ENCODE peak calls at places on chromosomes 11 and 22, in nine cellular contexts. One of them, this sample, is unnamed.

GRCh38 chr11:116485425-116485824 is 287.4 kb downstream of the BUD13 start:
- DNase-seq in HTR-8/SVneo: no peak
- DNase-seq in choroid plexus epithelial cell: no peak
- DNase-seq in right cardiac atrium: no peak
- DNase-seq in GM18507: no peak
- DNase-seq in activated naive CD8-positive, alpha-beta T cell treated with anti-CD3 and anti-CD28 coated beads, Interleukin-2, amount 10 ng/mL, durations not matched to agents 7 days and 5 days: no peak
- DNase-seq in upper lobe of right lung: no peak
- DNase-seq in NAMALWA: no peak
- DNase-seq in breast epithelium: no peak
- DNase-seq in this sample: no peak

GRCh38 chr11:61302550-61302949 is 7.4 kb upstream of the VWCE start:
- DNase-seq in HTR-8/SVneo: no peak
- DNase-seq in right cardiac atrium: no peak
- DNase-seq in breast epithelium: no peak
- DNase-seq in upper lobe of right lung: no peak
- DNase-seq in activated naive CD8-positive, alpha-beta T cell treated with anti-CD3 and anti-CD28 coated beads, Interleukin-2, amount 10 ng/mL, durations not matched to agents 7 days and 5 days: no peak
- DNase-seq in GM18507: no peak
- DNase-seq in NAMALWA: no peak
- DNase-seq in choroid plexus epithelial cell: no peak
- DNase-seq in this sample: no peak

GRCh38 chr11:128928400-128928799 is 14.3 kb downstream of the TP53AIP1 start:
- DNase-seq in GM18507: peak
- DNase-seq in HTR-8/SVneo: no peak
- DNase-seq in activated naive CD8-positive, alpha-beta T cell treated with anti-CD3 and anti-CD28 coated beads, Interleukin-2, amount 10 ng/mL, durations not matched to agents 7 days and 5 days: no peak
- DNase-seq in right cardiac atrium: no peak
- DNase-seq in breast epithelium: no peak
- DNase-seq in NAMALWA: peak
- DNase-seq in upper lobe of right lung: peak
- DNase-seq in choroid plexus epithelial cell: no peak
- DNase-seq in this sample: no peak

GRCh38 chr11:128914216-128915147 is 23.3 kb downstream of the KCNJ5 start:
- DNase-seq in right cardiac atrium: no peak
- DNase-seq in NAMALWA: no peak
- DNase-seq in GM18507: no peak
- DNase-seq in choroid plexus epithelial cell: no peak
- DNase-seq in activated naive CD8-positive, alpha-beta T cell treated with anti-CD3 and anti-CD28 coated beads, Interleukin-2, amount 10 ng/mL, durations not matched to agents 7 days and 5 days: no peak
- DNase-seq in upper lobe of right lung: no peak
- DNase-seq in HTR-8/SVneo: no peak
- DNase-seq in breast epithelium: no peak
- DNase-seq in this sample: no peak

GRCh38 chr11:20611892-20612291 is 12.5 kb downstream of the SLC6A5 start:
- DNase-seq in upper lobe of right lung: no peak
- DNase-seq in GM18507: no peak
- DNase-seq in right cardiac atrium: no peak
- DNase-seq in HTR-8/SVneo: no peak
- DNase-seq in breast epithelium: no peak
- DNase-seq in NAMALWA: no peak
- DNase-seq in activated naive CD8-positive, alpha-beta T cell treated with anti-CD3 and anti-CD28 coated beads, Interleukin-2, amount 10 ng/mL, durations not matched to agents 7 days and 5 days: no peak
- DNase-seq in choroid plexus epithelial cell: peak
- DNase-seq in this sample: no peak

GRCh38 chr11:38593649-38594048 is 1995.6 kb upstream of the RAG2 start:
- DNase-seq in choroid plexus epithelial cell: peak
- DNase-seq in NAMALWA: no peak
- DNase-seq in breast epithelium: no peak
- DNase-seq in GM18507: no peak
- DNase-seq in right cardiac atrium: no peak
- DNase-seq in activated naive CD8-positive, alpha-beta T cell treated with anti-CD3 and anti-CD28 coated beads, Interleukin-2, amount 10 ng/mL, durations not matched to agents 7 days and 5 days: no peak
- DNase-seq in HTR-8/SVneo: peak
- DNase-seq in upper lobe of right lung: no peak
- DNase-seq in this sample: peak

GRCh38 chr11:108983621-108984020 is 318.8 kb downstream of the DDX10 start:
- DNase-seq in choroid plexus epithelial cell: no peak
- DNase-seq in NAMALWA: no peak
- DNase-seq in upper lobe of right lung: no peak
- DNase-seq in breast epithelium: no peak
- DNase-seq in GM18507: no peak
- DNase-seq in activated naive CD8-positive, alpha-beta T cell treated with anti-CD3 and anti-CD28 coated beads, Interleukin-2, amount 10 ng/mL, durations not matched to agents 7 days and 5 days: no peak
- DNase-seq in HTR-8/SVneo: no peak
- DNase-seq in right cardiac atrium: no peak
- DNase-seq in this sample: no peak

GRCh38 chr11:44631831-44632230 is 66.4 kb downstream of the CD82 start:
- DNase-seq in activated naive CD8-positive, alpha-beta T cell treated with anti-CD3 and anti-CD28 coated beads, Interleukin-2, amount 10 ng/mL, durations not matched to agents 7 days and 5 days: peak
- DNase-seq in HTR-8/SVneo: no peak
- DNase-seq in right cardiac atrium: no peak
- DNase-seq in breast epithelium: no peak
- DNase-seq in GM18507: no peak
- DNase-seq in choroid plexus epithelial cell: no peak
- DNase-seq in NAMALWA: no peak
- DNase-seq in upper lobe of right lung: peak
- DNase-seq in this sample: no peak

GRCh38 chr11:93963072-93963471 is 58.1 kb upstream of the HEPHL1 start:
- DNase-seq in choroid plexus epithelial cell: no peak
- DNase-seq in GM18507: no peak
- DNase-seq in activated naive CD8-positive, alpha-beta T cell treated with anti-CD3 and anti-CD28 coated beads, Interleukin-2, amount 10 ng/mL, durations not matched to agents 7 days and 5 days: no peak
- DNase-seq in right cardiac atrium: no peak
- DNase-seq in HTR-8/SVneo: no peak
- DNase-seq in breast epithelium: no peak
- DNase-seq in NAMALWA: no peak
- DNase-seq in upper lobe of right lung: no peak
- DNase-seq in this sample: no peak

GRCh38 chr22:45240137-45240809 is 421 bp downstream of the KIAA0930 start:
- DNase-seq in choroid plexus epithelial cell: peak
- DNase-seq in breast epithelium: no peak
- DNase-seq in NAMALWA: peak
- DNase-seq in HTR-8/SVneo: peak
- DNase-seq in activated naive CD8-positive, alpha-beta T cell treated with anti-CD3 and anti-CD28 coated beads, Interleukin-2, amount 10 ng/mL, durations not matched to agents 7 days and 5 days: peak
- DNase-seq in right cardiac atrium: no peak
- DNase-seq in upper lobe of right lung: peak
- DNase-seq in GM18507: no peak
- DNase-seq in this sample: no peak

GRCh38 chr22:42277988-42278776 is 7.7 kb upstream of the TCF20 start:
- DNase-seq in breast epithelium: no peak
- DNase-seq in NAMALWA: no peak
- DNase-seq in choroid plexus epithelial cell: peak
- DNase-seq in upper lobe of right lung: no peak
- DNase-seq in HTR-8/SVneo: no peak
- DNase-seq in activated naive CD8-positive, alpha-beta T cell treated with anti-CD3 and anti-CD28 coated beads, Interleukin-2, amount 10 ng/mL, durations not matched to agents 7 days and 5 days: peak
- DNase-seq in right cardiac atrium: no peak
- DNase-seq in GM18507: no peak
- DNase-seq in this sample: no peak

GRCh38 chr11:92227233-92227593 is 2.6 kb downstream of the FAT3 start:
- DNase-seq in activated naive CD8-positive, alpha-beta T cell treated with anti-CD3 and anti-CD28 coated beads, Interleukin-2, amount 10 ng/mL, durations not matched to agents 7 days and 5 days: no peak
- DNase-seq in right cardiac atrium: no peak
- DNase-seq in NAMALWA: no peak
- DNase-seq in HTR-8/SVneo: no peak
- DNase-seq in breast epithelium: no peak
- DNase-seq in choroid plexus epithelial cell: no peak
- DNase-seq in GM18507: no peak
- DNase-seq in upper lobe of right lung: no peak
- DNase-seq in this sample: no peak

GRCh38 chr11:67631427-67631826 is 1.7 kb upstream of the NUDT8 start:
- DNase-seq in upper lobe of right lung: peak
- DNase-seq in NAMALWA: no peak
- DNase-seq in choroid plexus epithelial cell: no peak
- DNase-seq in HTR-8/SVneo: no peak
- DNase-seq in activated naive CD8-positive, alpha-beta T cell treated with anti-CD3 and anti-CD28 coated beads, Interleukin-2, amount 10 ng/mL, durations not matched to agents 7 days and 5 days: peak
- DNase-seq in GM18507: no peak
- DNase-seq in breast epithelium: no peak
- DNase-seq in right cardiac atrium: peak
- DNase-seq in this sample: no peak

GRCh38 chr11:4751201-4751600 is 18.5 kb downstream of the OR51F1 start:
- DNase-seq in choroid plexus epithelial cell: no peak
- DNase-seq in upper lobe of right lung: no peak
- DNase-seq in NAMALWA: no peak
- DNase-seq in HTR-8/SVneo: no peak
- DNase-seq in breast epithelium: no peak
- DNase-seq in activated naive CD8-positive, alpha-beta T cell treated with anti-CD3 and anti-CD28 coated beads, Interleukin-2, amount 10 ng/mL, durations not matched to agents 7 days and 5 days: no peak
- DNase-seq in GM18507: no peak
- DNase-seq in right cardiac atrium: no peak
- DNase-seq in this sample: no peak

GRCh38 chr11:34308049-34308692 is 49.6 kb downstream of the ABTB2 start:
- DNase-seq in breast epithelium: no peak
- DNase-seq in right cardiac atrium: no peak
- DNase-seq in HTR-8/SVneo: no peak
- DNase-seq in GM18507: no peak
- DNase-seq in activated naive CD8-positive, alpha-beta T cell treated with anti-CD3 and anti-CD28 coated beads, Interleukin-2, amount 10 ng/mL, durations not matched to agents 7 days and 5 days: no peak
- DNase-seq in choroid plexus epithelial cell: no peak
- DNase-seq in upper lobe of right lung: no peak
- DNase-seq in NAMALWA: no peak
- DNase-seq in this sample: no peak

GRCh38 chr11:4134844-4135243 is 40.2 kb downstream of the RRM1 start:
- DNase-seq in upper lobe of right lung: no peak
- DNase-seq in choroid plexus epithelial cell: peak
- DNase-seq in breast epithelium: no peak
- DNase-seq in activated naive CD8-positive, alpha-beta T cell treated with anti-CD3 and anti-CD28 coated beads, Interleukin-2, amount 10 ng/mL, durations not matched to agents 7 days and 5 days: no peak
- DNase-seq in right cardiac atrium: no peak
- DNase-seq in GM18507: no peak
- DNase-seq in NAMALWA: no peak
- DNase-seq in HTR-8/SVneo: peak
- DNase-seq in this sample: no peak

GRCh38 chr11:67422894-67423293 is 5.4 kb upstream of the RPS6KB2 start:
- DNase-seq in upper lobe of right lung: no peak
- DNase-seq in HTR-8/SVneo: no peak
- DNase-seq in breast epithelium: no peak
- DNase-seq in right cardiac atrium: no peak
- DNase-seq in activated naive CD8-positive, alpha-beta T cell treated with anti-CD3 and anti-CD28 coated beads, Interleukin-2, amount 10 ng/mL, durations not matched to agents 7 days and 5 days: no peak
- DNase-seq in GM18507: no peak
- DNase-seq in choroid plexus epithelial cell: no peak
- DNase-seq in NAMALWA: no peak
- DNase-seq in this sample: no peak

GRCh38 chr11:129286813-129287212 is 88.8 kb upstream of the BARX2 start:
- DNase-seq in NAMALWA: no peak
- DNase-seq in right cardiac atrium: no peak
- DNase-seq in activated naive CD8-positive, alpha-beta T cell treated with anti-CD3 and anti-CD28 coated beads, Interleukin-2, amount 10 ng/mL, durations not matched to agents 7 days and 5 days: no peak
- DNase-seq in breast epithelium: no peak
- DNase-seq in GM18507: no peak
- DNase-seq in HTR-8/SVneo: no peak
- DNase-seq in choroid plexus epithelial cell: no peak
- DNase-seq in upper lobe of right lung: no peak
- DNase-seq in this sample: no peak

GRCh38 chr22:31820655-31821054 is 66.8 kb downstream of the DEPDC5 start:
- DNase-seq in choroid plexus epithelial cell: no peak
- DNase-seq in HTR-8/SVneo: no peak
- DNase-seq in breast epithelium: no peak
- DNase-seq in GM18507: no peak
- DNase-seq in upper lobe of right lung: no peak
- DNase-seq in activated naive CD8-positive, alpha-beta T cell treated with anti-CD3 and anti-CD28 coated beads, Interleukin-2, amount 10 ng/mL, durations not matched to agents 7 days and 5 days: no peak
- DNase-seq in NAMALWA: no peak
- DNase-seq in right cardiac atrium: no peak
- DNase-seq in this sample: no peak

GRCh38 chr11:61460986-61461385 is 31.1 kb downstream of the SDHAF2 start:
- DNase-seq in choroid plexus epithelial cell: no peak
- DNase-seq in upper lobe of right lung: no peak
- DNase-seq in right cardiac atrium: no peak
- DNase-seq in activated naive CD8-positive, alpha-beta T cell treated with anti-CD3 and anti-CD28 coated beads, Interleukin-2, amount 10 ng/mL, durations not matched to agents 7 days and 5 days: no peak
- DNase-seq in GM18507: no peak
- DNase-seq in HTR-8/SVneo: no peak
- DNase-seq in NAMALWA: no peak
- DNase-seq in breast epithelium: no peak
- DNase-seq in this sample: no peak

GRCh38 chr22:22099194-22099486 is 116.6 kb upstream of the TOP3B start:
- DNase-seq in choroid plexus epithelial cell: no peak
- DNase-seq in NAMALWA: peak
- DNase-seq in breast epithelium: no peak
- DNase-seq in HTR-8/SVneo: no peak
- DNase-seq in GM18507: no peak
- DNase-seq in upper lobe of right lung: no peak
- DNase-seq in right cardiac atrium: no peak
- DNase-seq in activated naive CD8-positive, alpha-beta T cell treated with anti-CD3 and anti-CD28 coated beads, Interleukin-2, amount 10 ng/mL, durations not matched to agents 7 days and 5 days: no peak
- DNase-seq in this sample: no peak

GRCh38 chr11:33802414-33802950 is 28.2 kb upstream of the FBXO3 start:
- DNase-seq in right cardiac atrium: peak
- DNase-seq in upper lobe of right lung: no peak
- DNase-seq in choroid plexus epithelial cell: peak
- DNase-seq in activated naive CD8-positive, alpha-beta T cell treated with anti-CD3 and anti-CD28 coated beads, Interleukin-2, amount 10 ng/mL, durations not matched to agents 7 days and 5 days: no peak
- DNase-seq in GM18507: no peak
- DNase-seq in NAMALWA: peak
- DNase-seq in breast epithelium: no peak
- DNase-seq in HTR-8/SVneo: peak
- DNase-seq in this sample: peak

This sample was measured in AG04449.